ENCODE peak calls at places on chromosome 18, in seven cellular contexts. S, A, D, C, H, B and J are unnamed samples.

GRCh38 chr18:35619468-35619867 is 37.9 kb downstream of the GALNT1 start:
- DNase-seq in S (no peak), A (no peak), D (no peak), C (no peak), H (peak; percentile 29), B (peak; percentile 69), J (no peak)

GRCh38 chr18:24027156-24027555 is 12.6 kb downstream of the TTC39C start:
- DNase-seq in S (no peak), A (peak; percentile 34), D (no peak), C (no peak), H (peak; percentile 90), B (peak; percentile 94), J (peak; percentile 69)

GRCh38 chr18:49161627-49162026 is 210.9 kb upstream of the SMAD7 start:
- DNase-seq in S (no peak), A (no peak), D (no peak), C (no peak), H (peak; percentile 89), B (peak; percentile 51), J (no peak)

GRCh38 chr18:70931942-70932814 is 643.3 kb downstream of the SOCS6 start:
- DNase-seq in S (no peak), A (peak; percentile 33), D (no peak), C (no peak), H (peak; percentile 6), B (peak; percentile 55), J (no peak)

GRCh38 chr18:35736696-35737095 is 155.2 kb downstream of the GALNT1 start:
- DNase-seq in S (no peak), A (no peak), D (no peak), C (no peak), H (peak; percentile 54), B (peak; percentile 11), J (no peak)

GRCh38 chr18:23964282-23965238 is 50.0 kb upstream of the TTC39C start:
- DNase-seq in S (no peak), A (peak; percentile 71), D (no peak), C (peak; percentile 43), H (no peak), B (no peak), J (no peak)

GRCh38 chr18:70649683-70650082 is 360.8 kb downstream of the SOCS6 start:
- DNase-seq in S (no peak), A (no peak), D (no peak), C (no peak), H (no peak), B (no peak), J (no peak)

GRCh38 chr18:67876866-67877265 is 360.3 kb upstream of the DSEL start:
- DNase-seq in S (no peak), A (no peak), D (no peak), C (no peak), H (no peak), B (no peak), J (no peak)

GRCh38 chr18:79361766-79362522 is 33.8 kb upstream of the NFATC1 start:
- DNase-seq in S (no peak), A (no peak), D (peak; percentile 31), C (no peak), H (peak; percentile 87), B (peak; percentile 56), J (no peak)

GRCh38 chr18:23183356-23184150 is 48.3 kb downstream of the CABLES1 start:
- DNase-seq in S (no peak), A (no peak), D (peak; percentile 38), C (no peak), H (peak; percentile 94), B (peak; percentile 91), J (no peak)

GRCh38 chr18:43192408-43192807 is 76.9 kb upstream of the RIT2 start:
- DNase-seq in S (no peak), A (no peak), D (no peak), C (no peak), H (peak; percentile 47), B (peak; percentile 22), J (no peak)

GRCh38 chr18:43893001-43893637 is 615.8 kb upstream of the SYT4 start:
- DNase-seq in S (no peak), A (no peak), D (no peak), C (no peak), H (peak; percentile 99), B (peak; percentile 96), J (peak; percentile 13)

DNA sequence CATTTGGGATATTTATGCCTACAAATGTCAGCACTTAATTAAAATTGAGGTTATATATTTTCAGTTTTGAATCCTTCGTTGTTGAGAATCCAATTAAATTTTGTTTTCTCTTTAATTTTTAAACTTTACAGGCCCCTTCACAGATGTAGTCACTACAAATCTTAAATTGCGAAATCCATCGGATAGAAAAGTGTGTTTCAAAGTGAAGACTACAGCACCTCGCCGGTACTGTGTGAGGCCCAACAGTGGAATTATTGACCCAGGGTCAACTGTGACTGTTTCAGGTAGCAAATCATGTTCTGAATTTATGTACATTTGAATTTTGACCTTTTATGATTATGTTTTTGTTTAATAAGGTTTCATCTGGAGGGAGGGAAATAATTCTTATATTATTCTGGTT is 17.9 kb downstream of the VAPA start:
- DNase-seq in S (no peak), A (no peak), D (no peak), C (no peak), H (no peak), B (no peak), J (no peak)
- H3K4me1 ChIP-seq in S (peaks cover 57% of the 10 kb centered on the region), A (peaks cover 14% of the 10 kb centered on the region), D (peaks cover 5% of the 10 kb centered on the region), C (peaks cover 38% of the 10 kb centered on the region), H (no peaks in the 10 kb centered on the region), B (peaks cover 19% of the 10 kb centered on the region), J (peaks cover 34% of the 10 kb centered on the region)

GRCh38 chr18:57436193-57436964 is 1.2 kb downstream of the ONECUT2 start:
- DNase-seq in S (no peak), A (no peak), D (peak; percentile 70), C (no peak), H (no peak), B (no peak), J (no peak)
- H3K4me1 ChIP-seq in S (peaks cover 44% of the 10 kb centered on the region), A (peaks cover 19% of the 10 kb centered on the region), D (no peaks in the 10 kb centered on the region), C (peaks cover 51% of the 10 kb centered on the region), H (peaks cover 17% of the 10 kb centered on the region), B (peaks cover 6% of the 10 kb centered on the region), J (peaks cover 17% of the 10 kb centered on the region)

GRCh38 chr18:25281522-25281921 is 70.4 kb downstream of the ZNF521 start:
- DNase-seq in S (no peak), A (no peak), D (no peak), C (no peak), H (no peak), B (no peak), J (no peak)

GRCh38 chr18:25282282-25282681 is 69.7 kb downstream of the ZNF521 start:
- DNase-seq in S (peak; percentile 50), A (peak; percentile 17), D (no peak), C (no peak), H (no peak), B (no peak), J (no peak)

GRCh38 chr18:25284278-25284677 is 67.7 kb downstream of the ZNF521 start:
- DNase-seq in S (no peak), A (no peak), D (no peak), C (no peak), H (no peak), B (peak; percentile 12), J (no peak)

GRCh38 chr18:25283769-25284168 is 68.2 kb downstream of the ZNF521 start:
- DNase-seq in S (no peak), A (no peak), D (no peak), C (no peak), H (no peak), B (no peak), J (no peak)

GRCh38 chr18:25282922-25283703 is 68.9 kb downstream of the ZNF521 start:
- DNase-seq in S (no peak), A (no peak), D (no peak), C (no peak), H (no peak), B (no peak), J (no peak)
- H3K4me1 ChIP-seq in S (peaks cover 27% of the 10 kb centered on the region), A (no peaks in the 10 kb centered on the region), D (peaks cover 3% of the 10 kb centered on the region), C (no peaks in the 10 kb centered on the region), H (peaks cover 19% of the 10 kb centered on the region), B (peaks cover 32% of the 10 kb centered on the region), J (no peaks in the 10 kb centered on the region)

DNA sequence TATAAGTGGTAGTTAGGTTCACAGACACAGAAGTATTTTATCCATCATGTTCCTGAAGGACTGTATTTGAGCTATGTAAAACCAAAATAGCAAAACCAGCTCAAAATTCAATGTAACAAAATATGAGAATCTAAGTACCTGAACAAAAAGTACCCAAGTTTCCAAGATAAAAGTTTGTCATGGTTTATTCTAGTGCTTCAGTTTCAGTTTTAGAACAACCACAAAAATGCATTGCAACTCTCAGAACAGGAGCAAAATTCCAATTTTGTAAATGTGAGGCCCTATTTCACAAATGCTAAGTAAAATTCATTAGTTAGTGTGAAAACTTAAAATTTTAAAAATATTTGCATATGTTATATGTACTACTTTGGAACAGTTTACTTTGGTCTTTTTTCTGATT is 5.0 kb upstream of the ALPK2 start:
- DNase-seq in S (no peak), A (no peak), D (no peak), C (no peak), H (no peak), B (no peak), J (no peak)
- H3K4me1 ChIP-seq in S (no peaks in the 10 kb centered on the region), A (no peaks in the 10 kb centered on the region), D (peaks cover 15% of the 10 kb centered on the region), C (peaks cover 10% of the 10 kb centered on the region), H (peaks cover 5% of the 10 kb centered on the region), B (peaks cover 30% of the 10 kb centered on the region), J (peaks cover 28% of the 10 kb centered on the region)

GRCh38 chr18:58400337-58400885 is 228.5 kb downstream of the ALPK2 start:
- DNase-seq in S (no peak), A (no peak), D (peak; percentile 18), C (no peak), H (no peak), B (peak; percentile 85), J (no peak)
- H3K4me1 ChIP-seq in S (peaks cover 17% of the 10 kb centered on the region), A (no peaks in the 10 kb centered on the region), D (no peaks in the 10 kb centered on the region), C (peaks cover 8% of the 10 kb centered on the region), H (no peaks in the 10 kb centered on the region), B (peaks cover 9% of the 10 kb centered on the region), J (no peaks in the 10 kb centered on the region)

DNA sequence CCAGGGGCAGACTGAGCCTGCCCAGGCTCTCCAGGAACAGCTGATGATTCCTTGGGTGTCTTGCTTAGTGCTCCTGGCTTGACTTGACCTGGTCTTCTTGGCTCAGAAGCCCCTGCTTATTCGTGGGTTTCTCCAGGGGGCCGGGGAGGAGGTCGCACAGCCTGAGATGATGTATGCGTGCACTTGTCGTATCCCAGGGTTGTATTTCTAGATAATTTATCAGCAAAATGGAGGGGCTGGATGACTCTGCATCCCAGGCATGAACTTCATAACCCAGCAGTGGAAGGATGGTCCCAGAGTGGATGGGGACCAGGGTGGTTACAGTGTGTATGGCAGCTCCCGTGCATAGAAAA is 25.2 kb downstream of the IMPA2 start:
- DNase-seq in S (no peak), A (no peak), D (no peak), C (no peak), H (no peak), B (no peak), J (no peak)
- H3K4me1 ChIP-seq in S (peaks cover 13% of the 10 kb centered on the region), A (peaks cover 30% of the 10 kb centered on the region), D (no peaks in the 10 kb centered on the region), C (no peaks in the 10 kb centered on the region), H (peaks cover 6% of the 10 kb centered on the region), B (peaks cover 7% of the 10 kb centered on the region), J (peaks cover 14% of the 10 kb centered on the region)